ENCODE peak calls at places on chromosome 13, in five cellular contexts. F is skeletal muscle cell; I is choroid plexus epithelial cell; J is naive thymus-derived CD4-positive, alpha-beta T cell; X is T follicular helper cell. M is an unnamed sample.

GRCh38 chr13:76885203-76886004 is 801 bp downstream of the KCTD12 start:
- DNase-seq in J (peak; percentile 65), F (no peak), I (peak; percentile 86), X (peak; percentile 26), M (peak; percentile 71)

GRCh38 chr13:109105899-109106298 is 476.5 kb downstream of the MYO16 start:
- DNase-seq in J (no peak), F (no peak), I (peak; percentile 32), X (no peak), M (no peak)

GRCh38 chr13:50636007-50636704 is 207.3 kb downstream of the DLEU7 start:
- DNase-seq in F (no peak), J (no peak), X (no peak), I (peak; percentile 57), M (no peak)

GRCh38 chr13:77323858-77324257 is 3.0 kb downstream of the MYCBP2 start:
- DNase-seq in J (no peak), F (no peak), I (no peak), X (no peak), M (no peak)

GRCh38 chr13:49652691-49653305 is 24.5 kb downstream of the ARL11 start:
- DNase-seq in F (no peak), I (peak; percentile 40), J (no peak), X (no peak), M (no peak)

GRCh38 chr13:110965038-110965754 is 50.3 kb upstream of the ANKRD10 start:
- DNase-seq in F (no peak), X (no peak), J (no peak), I (peak; percentile 43), M (peak; percentile 13)

GRCh38 chr13:65894049-65894448 is 1336.1 kb downstream of the PCDH9 start:
- DNase-seq in I (no peak), J (no peak), X (no peak), F (no peak), M (no peak)

GRCh38 chr13:51822106-51822840 is 18.3 kb upstream of the DHRS12 start:
- DNase-seq in X (no peak), I (no peak), F (no peak), J (no peak), M (no peak)

GRCh38 chr13:41246969-41247750 is 16.2 kb downstream of the MTRF1 start:
- DNase-seq in F (no peak), I (no peak), X (no peak), J (no peak), M (no peak)

GRCh38 chr13:75091185-75091584 is 390.8 kb downstream of the TBC1D4 start:
- DNase-seq in I (no peak), F (no peak), X (no peak), J (no peak), M (no peak)

GRCh38 chr13:102773441-102774209 is at the start of gene TEX30:
- DNase-seq in J (peak; percentile 95), I (peak; percentile 80), F (peak; percentile 49), X (peak; percentile 77), M (peak; percentile 61)

GRCh38 chr13:41613984-41614581 is 156.7 kb downstream of the RGCC start:
- DNase-seq in X (no peak), I (peak; percentile 93), F (peak; percentile 84), J (no peak), M (peak; percentile 40)

GRCh38 chr13:27975579-27976361 is 6.7 kb upstream of the CDX2 start:
- DNase-seq in X (no peak), I (no peak), F (no peak), J (no peak), M (no peak)

GRCh38 chr13:36329355-36329754 is 16.8 kb downstream of the SPART start:
- DNase-seq in J (no peak), I (peak; percentile 76), F (no peak), X (no peak), M (peak; percentile 57)

GRCh38 chr13:42740753-42741152 is 40.6 kb upstream of the FAM216B start:
- DNase-seq in X (no peak), J (no peak), I (peak; percentile 84), F (no peak), M (no peak)

GRCh38 chr13:43303040-43303729 is 279.8 kb downstream of the DNAJC15 start:
- DNase-seq in J (no peak), I (peak; percentile 74), X (no peak), F (peak; percentile 33), M (peak; percentile 62)

M was measured in fibroblast of the conjunctiva.